ENCODE peak calls at places on chromosomes 4 and X, in five cellular contexts. B, H, J, N and C are unnamed samples.

GRCh38 chr4:2800691-2801596 is 8.1 kb downstream of the SH3BP2 start:
- DNase-seq in B (peak), J (peak), N (peak), H (peak), C (peak)

GRCh38 chrX:101190736-101191135 is 28.9 kb upstream of the DRP2 start:
- DNase-seq in B (no peak), J (no peak), N (no peak), H (no peak), C (no peak)

GRCh38 chrX:68203656-68204055 is 229.6 kb downstream of the OPHN1 start:
- DNase-seq in H (no peak), B (no peak), J (no peak), N (no peak), C (no peak)

GRCh38 chr4:6121276-6121850 is 79.0 kb downstream of the JAKMIP1 start:
- DNase-seq in J (no peak), H (no peak), N (no peak), B (peak), C (no peak)

GRCh38 chr4:7066493-7066892 is 1.4 kb downstream of the GRPEL1 start:
- DNase-seq in J (no peak), B (no peak), N (no peak), H (no peak), C (no peak)

GRCh38 chr4:65646136-65646535 is 24.2 kb downstream of the EPHA5 start:
- DNase-seq in H (no peak), N (no peak), J (no peak), B (no peak), C (no peak)

GRCh38 chr4:109730294-109731051 is 603 bp upstream of the PLA2G12A start:
- DNase-seq in B (peak), N (peak), J (peak), H (no peak), C (no peak)

GRCh38 chr4:921830-922331 is 10.2 kb downstream of the GAK start:
- DNase-seq in N (no peak), J (no peak), B (no peak), H (no peak), C (peak)

GRCh38 chr4:105631818-105632400 is 76.6 kb downstream of the INTS12 start:
- DNase-seq in B (no peak), N (no peak), J (no peak), H (no peak), C (no peak)

GRCh38 chr4:156374069-156374468 is 420.4 kb upstream of the CTSO start:
- DNase-seq in B (no peak), J (no peak), N (no peak), H (no peak), C (no peak)

GRCh38 chrX:105515561-105515960 is 295.1 kb upstream of the TEX13A start:
- DNase-seq in N (peak), B (no peak), H (no peak), J (no peak), C (no peak)

GRCh38 chr4:23835814-23836478 is 53.9 kb downstream of the PPARGC1A start:
- DNase-seq in N (no peak), J (no peak), H (no peak), B (no peak), C (no peak)

GRCh38 chr4:180356766-180357165 is 1886.4 kb upstream of the TENM3 start:
- DNase-seq in N (no peak), H (no peak), J (no peak), B (no peak), C (no peak)

GRCh38 chr4:1512738-1513660 is 106.8 kb upstream of the NKX1-1 start:
- DNase-seq in N (peak), B (no peak), H (no peak), J (no peak), C (no peak)

GRCh38 chrX:48606091-48606490 is 8.8 kb downstream of the WDR13 start:
- DNase-seq in N (no peak), B (no peak), J (no peak), H (no peak), C (no peak)

GRCh38 chr4:123849495-123849894 is 452.9 kb downstream of the SPRY1 start:
- DNase-seq in B (no peak), J (no peak), H (no peak), N (no peak), C (no peak)

GRCh38 chr4:121951570-121952110 is at the start of gene TRPC3:
- DNase-seq in J (no peak), N (peak), H (no peak), B (no peak), C (peak)

GRCh38 chr4:142845293-142846070 is 619 bp downstream of the INPP4B start:
- DNase-seq in H (peak), B (no peak), J (no peak), N (peak), C (no peak)

GRCh38 chr4:149050840-149051239 is 608.6 kb upstream of the NR3C2 start:
- DNase-seq in H (no peak), N (no peak), B (no peak), J (no peak), C (no peak)

GRCh38 chrX:53088136-53088974 is 5.6 kb upstream of the KANTR start:
- DNase-seq in N (peak), J (peak), B (peak), H (peak), C (no peak)

GRCh38 chr4:155602351-155603140 is 64.1 kb upstream of the GUCY1A1 start:
- DNase-seq in N (no peak), J (no peak), H (no peak), B (no peak), C (no peak)

GRCh38 chrX:129006491-129006890 is 516.8 kb downstream of the SMARCA1 start:
- DNase-seq in J (no peak), N (no peak), B (no peak), H (no peak), C (no peak)

GRCh38 chrX:9135901-9136510 is 102.1 kb upstream of the FAM9B start:
- DNase-seq in B (no peak), H (no peak), N (peak), J (no peak), C (no peak)

GRCh38 chr4:37748546-37748945 is 62.4 kb upstream of the RELL1 start:
- DNase-seq in N (no peak), B (no peak), J (no peak), H (no peak), C (no peak)

GRCh38 chrX:102883491-102883890 is 53.6 kb upstream of the RAB40AL start:
- DNase-seq in H (no peak), B (no peak), J (no peak), N (no peak), C (no peak)

GRCh38 chr4:8639777-8640720 is 47.5 kb downstream of the CPZ start:
- DNase-seq in B (no peak), H (no peak), J (no peak), N (no peak), C (no peak)

GRCh38 chr4:16205298-16206164 is 20.7 kb downstream of the TAPT1 start:
- DNase-seq in B (no peak), J (no peak), N (peak), H (no peak), C (peak)

GRCh38 chr4:110184124-110184790 is 14.2 kb downstream of the ELOVL6 start:
- DNase-seq in J (no peak), B (no peak), N (peak), H (no peak), C (peak)

GRCh38 chrX:136755411-136755810 is 25.3 kb downstream of the ARHGEF6 start:
- DNase-seq in B (no peak), J (no peak), H (no peak), N (no peak), C (no peak)

GRCh38 chr4:8050555-8051206 is 107.9 kb downstream of the ABLIM2 start:
- DNase-seq in B (peak), H (peak), N (peak), J (peak), C (no peak)

GRCh38 chrX:109926743-109927662 is 75.9 kb upstream of the TMEM164 start:
- DNase-seq in J (no peak), H (no peak), B (no peak), N (no peak), C (no peak)

GRCh38 chr4:28402751-28403150 is 1542.1 kb downstream of the STIM2 start:
- DNase-seq in B (no peak), J (no peak), N (no peak), H (no peak), C (no peak)

GRCh38 chr4:113384600-113384999 is 335.1 kb downstream of the ANK2 start:
- DNase-seq in J (no peak), H (no peak), N (peak), B (no peak), C (no peak)

GRCh38 chrX:19888419-19888879 is 1.0 kb upstream of the SH3KBP1 start:
- DNase-seq in H (peak), N (peak), B (peak), J (no peak), C (peak)

GRCh38 chrX:9396930-9397329 is 67.9 kb upstream of the TBL1X start:
- DNase-seq in N (peak), H (no peak), J (no peak), B (no peak), C (no peak)

GRCh38 chr4:41108481-41108880 is 105.9 kb downstream of the APBB2 start:
- DNase-seq in J (no peak), N (no peak), H (no peak), B (no peak), C (no peak)
- H3K4me3 ChIP-seq in J (no peak), N (no peak), H (no peak), B (no peak), C (no peak)

DNA sequence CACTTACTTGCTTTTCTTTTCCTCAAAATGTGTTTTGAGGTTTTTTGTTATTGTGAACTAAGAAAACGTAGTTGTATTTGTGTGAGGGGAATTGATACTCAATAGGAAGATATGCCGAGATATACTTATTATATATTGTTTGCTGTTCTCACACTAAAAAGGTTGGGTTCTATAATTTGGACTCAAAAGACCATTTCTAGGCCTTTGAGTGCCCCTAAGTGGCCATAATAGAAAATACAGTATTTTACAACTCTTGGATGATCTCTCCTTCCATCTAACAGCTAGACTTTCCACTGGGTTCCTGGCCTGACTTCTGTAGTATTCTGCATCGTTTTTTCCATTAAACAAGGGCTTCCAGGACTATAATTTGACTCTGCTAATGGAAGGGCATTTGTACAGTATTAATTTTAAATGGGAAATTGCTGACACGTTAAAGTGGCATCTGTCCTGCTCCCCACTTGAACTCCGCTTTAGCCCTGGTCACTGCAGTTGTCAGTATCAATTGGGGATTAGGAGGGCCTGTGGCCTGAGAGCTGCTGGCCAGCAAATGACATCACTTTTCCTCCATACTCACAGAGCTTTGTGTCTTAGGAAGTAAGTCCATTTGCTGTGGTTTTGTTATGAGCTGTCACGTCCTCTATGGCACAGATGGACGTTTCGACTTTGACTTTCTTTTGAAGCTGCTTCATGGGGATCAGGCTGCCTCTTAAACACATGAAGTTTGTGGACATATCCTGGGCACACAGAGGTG is 176.9 kb downstream of the SLIT2 start:
- DNase-seq in H (no peak), B (no peak), N (peak), J (no peak), C (peak)
- TF ChIP-seq CTCF in H (peak), B (no peak), N (peak), J (no peak), C (peak)

GRCh38 chr4:135775909-135776308 is 1574.3 kb upstream of the PABPC4L start:
- DNase-seq in B (no peak), H (no peak), J (no peak), N (no peak), C (no peak)

GRCh38 chr4:135770505-135770904 is 1568.9 kb upstream of the PABPC4L start:
- DNase-seq in N (no peak), H (no peak), J (no peak), B (no peak), C (no peak)
- H3K4me3 ChIP-seq in N (no peak), H (no peak), J (no peak), B (no peak), C (no peak)

GRCh38 chr4:184163813-184164212 is 53.9 kb downstream of the ENPP6 start:
- DNase-seq in N (no peak), J (no peak), H (peak), B (peak), C (peak)
- TF ChIP-seq CTCF in N (peak), J (no peak), H (peak), B (peak), C (peak)

GRCh38 chr4:10495651-10496050 is 38.4 kb upstream of the ZNF518B start:
- DNase-seq in J (no peak), N (no peak), B (no peak), H (no peak), C (no peak)
- H3K4me3 ChIP-seq in J (no peak), N (no peak), B (no peak), H (no peak), C (no peak)

GRCh38 chrX:107324493-107325310 is 118.3 kb downstream of the DNAAF6 start:
- DNase-seq in B (peak), H (no peak), J (no peak), N (peak), C (peak)
- TF ChIP-seq CTCF in B (no peak), H (no peak), J (no peak), N (peak), C (peak)

GRCh38 chr4:95093936-95094929 is 336.5 kb downstream of the BMPR1B start:
- DNase-seq in N (no peak), J (no peak), B (no peak), H (no peak), C (no peak)
- H3K4me3 ChIP-seq in N (no peak), J (no peak), B (no peak), H (no peak), C (no peak)

GRCh38 chrX:131068945-131069719 is 11.0 kb downstream of the ARHGAP36 start:
- DNase-seq in B (no peak), J (no peak), H (no peak), N (peak), C (peak)
- TF ChIP-seq CTCF in B (no peak), J (no peak), H (no peak), N (peak), C (peak)